ENCODE peak calls at places on chromosomes 12 and 14, in nine cellular contexts. One of them, this sample, is unnamed.

GRCh38 chr12:47422656-47423055 is 283.2 kb downstream of the RPAP3 start:
- DNase-seq in breast epithelium: no peak
- DNase-seq in left ventricle myocardium inferior: no peak
- DNase-seq in psoas muscle: no peak
- DNase-seq in cardiac fibroblast: no peak
- DNase-seq in fibroblast of pulmonary artery: no peak
- DNase-seq in HL-60: no peak
- DNase-seq in sigmoid colon: no peak
- DNase-seq in RWPE1: no peak
- DNase-seq in this sample: no peak

GRCh38 chr12:49413796-49414195 is 46.5 kb downstream of the SPATS2 start:
- DNase-seq in breast epithelium: no peak
- DNase-seq in left ventricle myocardium inferior: no peak
- DNase-seq in psoas muscle: no peak
- DNase-seq in cardiac fibroblast: peak; percentile 40
- DNase-seq in fibroblast of pulmonary artery: peak; percentile 61
- DNase-seq in HL-60: no peak
- DNase-seq in sigmoid colon: no peak
- DNase-seq in RWPE1: no peak
- DNase-seq in this sample: peak; percentile 27

GRCh38 chr12:96861656-96862055 is 45.4 kb upstream of the NEDD1 start:
- DNase-seq in breast epithelium: no peak
- DNase-seq in left ventricle myocardium inferior: no peak
- DNase-seq in psoas muscle: no peak
- DNase-seq in cardiac fibroblast: peak; percentile 58
- DNase-seq in fibroblast of pulmonary artery: no peak
- DNase-seq in HL-60: no peak
- DNase-seq in sigmoid colon: no peak
- DNase-seq in RWPE1: no peak
- DNase-seq in this sample: peak; percentile 4

GRCh38 chr12:16285586-16285985 is 8.1 kb upstream of the SLC15A5 start:
- DNase-seq in breast epithelium: no peak
- DNase-seq in left ventricle myocardium inferior: no peak
- DNase-seq in psoas muscle: no peak
- DNase-seq in cardiac fibroblast: peak; percentile 59
- DNase-seq in fibroblast of pulmonary artery: peak; percentile 34
- DNase-seq in HL-60: no peak
- DNase-seq in sigmoid colon: no peak
- DNase-seq in RWPE1: no peak
- DNase-seq in this sample: peak; percentile 6

GRCh38 chr12:6282453-6282840 is 28.0 kb upstream of the PLEKHG6 start:
- DNase-seq in breast epithelium: no peak
- DNase-seq in left ventricle myocardium inferior: no peak
- DNase-seq in psoas muscle: no peak
- DNase-seq in cardiac fibroblast: no peak
- DNase-seq in fibroblast of pulmonary artery: no peak
- DNase-seq in HL-60: no peak
- DNase-seq in sigmoid colon: no peak
- DNase-seq in RWPE1: no peak
- DNase-seq in this sample: no peak

GRCh38 chr12:53485955-53486729 is 13.1 kb downstream of the MAP3K12 start:
- DNase-seq in breast epithelium: no peak
- DNase-seq in left ventricle myocardium inferior: no peak
- DNase-seq in psoas muscle: peak; percentile 47
- DNase-seq in cardiac fibroblast: no peak
- DNase-seq in fibroblast of pulmonary artery: no peak
- DNase-seq in HL-60: no peak
- DNase-seq in sigmoid colon: peak; percentile 62
- DNase-seq in RWPE1: no peak
- DNase-seq in this sample: no peak

GRCh38 chr14:75960219-75960618 is 21.6 kb downstream of the TGFB3 start:
- DNase-seq in breast epithelium: no peak
- DNase-seq in left ventricle myocardium inferior: no peak
- DNase-seq in psoas muscle: no peak
- DNase-seq in cardiac fibroblast: no peak
- DNase-seq in fibroblast of pulmonary artery: no peak
- DNase-seq in HL-60: no peak
- DNase-seq in sigmoid colon: no peak
- DNase-seq in RWPE1: no peak
- DNase-seq in this sample: no peak

GRCh38 chr12:67456281-67456918 is 187.2 kb downstream of the CAND1 start:
- DNase-seq in breast epithelium: no peak
- DNase-seq in left ventricle myocardium inferior: no peak
- DNase-seq in psoas muscle: no peak
- DNase-seq in cardiac fibroblast: peak; percentile 82
- DNase-seq in fibroblast of pulmonary artery: peak; percentile 84
- DNase-seq in HL-60: no peak
- DNase-seq in sigmoid colon: no peak
- DNase-seq in RWPE1: peak; percentile 62
- DNase-seq in this sample: peak; percentile 85

GRCh38 chr14:56118611-56119181 is 485 bp downstream of the PELI2 start:
- DNase-seq in breast epithelium: no peak
- DNase-seq in left ventricle myocardium inferior: peak; percentile 41
- DNase-seq in psoas muscle: peak; percentile 67
- DNase-seq in cardiac fibroblast: no peak
- DNase-seq in fibroblast of pulmonary artery: no peak
- DNase-seq in HL-60: no peak
- DNase-seq in sigmoid colon: peak; percentile 71
- DNase-seq in RWPE1: no peak
- DNase-seq in this sample: no peak

GRCh38 chr12:64990991-64991570 is 130.0 kb downstream of the WIF1 start:
- DNase-seq in breast epithelium: no peak
- DNase-seq in left ventricle myocardium inferior: no peak
- DNase-seq in psoas muscle: no peak
- DNase-seq in cardiac fibroblast: peak; percentile 5
- DNase-seq in fibroblast of pulmonary artery: no peak
- DNase-seq in HL-60: no peak
- DNase-seq in sigmoid colon: no peak
- DNase-seq in RWPE1: no peak
- DNase-seq in this sample: no peak

GRCh38 chr12:74608376-74608775 is 70.7 kb downstream of the ATXN7L3B start:
- DNase-seq in breast epithelium: no peak
- DNase-seq in left ventricle myocardium inferior: no peak
- DNase-seq in psoas muscle: no peak
- DNase-seq in cardiac fibroblast: no peak
- DNase-seq in fibroblast of pulmonary artery: no peak
- DNase-seq in HL-60: no peak
- DNase-seq in sigmoid colon: no peak
- DNase-seq in RWPE1: no peak
- DNase-seq in this sample: no peak

GRCh38 chr12:124369055-124369900 is 74.4 kb downstream of the RFLNA start:
- DNase-seq in breast epithelium: peak; percentile 81
- DNase-seq in left ventricle myocardium inferior: peak; percentile 92
- DNase-seq in psoas muscle: peak; percentile 99
- DNase-seq in cardiac fibroblast: peak; percentile 95
- DNase-seq in fibroblast of pulmonary artery: peak; percentile 97
- DNase-seq in HL-60: no peak
- DNase-seq in sigmoid colon: peak; percentile 97
- DNase-seq in RWPE1: no peak
- DNase-seq in this sample: peak; percentile 96

GRCh38 chr12:118498171-118498570 is 121.8 kb downstream of the SUDS3 start:
- DNase-seq in breast epithelium: no peak
- DNase-seq in left ventricle myocardium inferior: no peak
- DNase-seq in psoas muscle: no peak
- DNase-seq in cardiac fibroblast: no peak
- DNase-seq in fibroblast of pulmonary artery: no peak
- DNase-seq in HL-60: no peak
- DNase-seq in sigmoid colon: peak; percentile 62
- DNase-seq in RWPE1: no peak
- DNase-seq in this sample: no peak

GRCh38 chr12:67705394-67706370 is 57.1 kb downstream of the DYRK2 start:
- DNase-seq in breast epithelium: no peak
- DNase-seq in left ventricle myocardium inferior: no peak
- DNase-seq in psoas muscle: peak; percentile 74
- DNase-seq in cardiac fibroblast: peak; percentile 86
- DNase-seq in fibroblast of pulmonary artery: peak; percentile 64
- DNase-seq in HL-60: no peak
- DNase-seq in sigmoid colon: no peak
- DNase-seq in RWPE1: no peak
- DNase-seq in this sample: peak; percentile 71

GRCh38 chr12:116559080-116559329 is 176 bp upstream of the MAP1LC3B2 start:
- DNase-seq in breast epithelium: no peak
- DNase-seq in left ventricle myocardium inferior: no peak
- DNase-seq in psoas muscle: no peak
- DNase-seq in cardiac fibroblast: no peak
- DNase-seq in fibroblast of pulmonary artery: no peak
- DNase-seq in HL-60: no peak
- DNase-seq in sigmoid colon: no peak
- DNase-seq in RWPE1: no peak
- DNase-seq in this sample: no peak

GRCh38 chr12:104216461-104217058 is 981 bp downstream of the TXNRD1 start:
- DNase-seq in breast epithelium: no peak
- DNase-seq in left ventricle myocardium inferior: no peak
- DNase-seq in psoas muscle: no peak
- DNase-seq in cardiac fibroblast: no peak
- DNase-seq in fibroblast of pulmonary artery: no peak
- DNase-seq in HL-60: no peak
- DNase-seq in sigmoid colon: no peak
- DNase-seq in RWPE1: no peak
- DNase-seq in this sample: no peak

GRCh38 chr12:31004666-31005065 is 69.0 kb upstream of the DDX11 start:
- DNase-seq in breast epithelium: no peak
- DNase-seq in left ventricle myocardium inferior: no peak
- DNase-seq in psoas muscle: no peak
- DNase-seq in cardiac fibroblast: no peak
- DNase-seq in fibroblast of pulmonary artery: no peak
- DNase-seq in HL-60: no peak
- DNase-seq in sigmoid colon: peak; percentile 46
- DNase-seq in RWPE1: no peak
- DNase-seq in this sample: no peak

GRCh38 chr14:54839681-54840080 is 62.9 kb downstream of the GCH1 start:
- DNase-seq in breast epithelium: peak; percentile 76
- DNase-seq in left ventricle myocardium inferior: no peak
- DNase-seq in psoas muscle: peak; percentile 68
- DNase-seq in cardiac fibroblast: peak; percentile 43
- DNase-seq in fibroblast of pulmonary artery: peak; percentile 71
- DNase-seq in HL-60: no peak
- DNase-seq in sigmoid colon: peak; percentile 83
- DNase-seq in RWPE1: no peak
- DNase-seq in this sample: peak; percentile 58

GRCh38 chr14:74400919-74401503 is 25.0 kb downstream of the SYNDIG1L start:
- DNase-seq in breast epithelium: no peak
- DNase-seq in left ventricle myocardium inferior: no peak
- DNase-seq in psoas muscle: no peak
- DNase-seq in cardiac fibroblast: no peak
- DNase-seq in fibroblast of pulmonary artery: no peak
- DNase-seq in HL-60: no peak
- DNase-seq in sigmoid colon: no peak
- DNase-seq in RWPE1: no peak
- DNase-seq in this sample: no peak

GRCh38 chr14:74403619-74404417 is 22.2 kb downstream of the SYNDIG1L start:
- DNase-seq in breast epithelium: no peak
- DNase-seq in left ventricle myocardium inferior: no peak
- DNase-seq in psoas muscle: no peak
- DNase-seq in cardiac fibroblast: no peak
- DNase-seq in fibroblast of pulmonary artery: no peak
- DNase-seq in HL-60: no peak
- DNase-seq in sigmoid colon: no peak
- DNase-seq in RWPE1: no peak
- DNase-seq in this sample: no peak

GRCh38 chr14:74401504-74402241 is 24.3 kb downstream of the SYNDIG1L start:
- DNase-seq in breast epithelium: peak; percentile 47
- DNase-seq in left ventricle myocardium inferior: peak; percentile 29
- DNase-seq in psoas muscle: peak; percentile 58
- DNase-seq in cardiac fibroblast: no peak
- DNase-seq in fibroblast of pulmonary artery: no peak
- DNase-seq in HL-60: no peak
- DNase-seq in sigmoid colon: no peak
- DNase-seq in RWPE1: no peak
- DNase-seq in this sample: no peak

GRCh38 chr14:74402264-74403251 is 23.5 kb downstream of the SYNDIG1L start:
- DNase-seq in breast epithelium: no peak
- DNase-seq in left ventricle myocardium inferior: no peak
- DNase-seq in psoas muscle: no peak
- DNase-seq in cardiac fibroblast: no peak
- DNase-seq in fibroblast of pulmonary artery: no peak
- DNase-seq in HL-60: no peak
- DNase-seq in sigmoid colon: peak; percentile 52
- DNase-seq in RWPE1: no peak
- DNase-seq in this sample: no peak

DNA sequence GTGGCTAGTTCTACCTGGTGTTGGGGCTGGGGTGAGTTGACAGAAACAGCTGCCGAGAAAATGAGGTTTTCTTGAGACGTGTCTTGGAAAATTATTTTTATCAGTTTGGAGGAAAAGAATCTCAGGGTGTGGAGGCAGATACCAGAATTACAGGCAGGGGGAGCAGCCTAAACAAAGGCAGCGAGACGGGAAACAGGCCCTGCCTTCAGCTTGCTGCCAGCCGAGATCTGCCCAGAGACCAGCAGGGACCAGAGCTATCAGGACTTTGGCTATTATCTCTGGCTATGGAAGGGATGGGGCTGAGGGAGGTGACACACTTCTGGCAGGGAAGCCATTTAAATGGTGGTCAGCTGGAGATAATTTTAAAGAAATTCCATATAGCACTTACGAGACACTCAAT is 25.7 kb downstream of the SYNDIG1L start:
- DNase-seq in breast epithelium: no peak
- DNase-seq in left ventricle myocardium inferior: no peak
- DNase-seq in psoas muscle: no peak
- DNase-seq in cardiac fibroblast: peak; percentile 11
- DNase-seq in fibroblast of pulmonary artery: peak; percentile 13
- DNase-seq in HL-60: no peak
- DNase-seq in sigmoid colon: no peak
- DNase-seq in RWPE1: no peak
- DNase-seq in this sample: no peak
- TF ChIP-seq CTCF in breast epithelium: no peak
- TF ChIP-seq CTCF in left ventricle myocardium inferior: no peak
- TF ChIP-seq CTCF in psoas muscle: no peak
- TF ChIP-seq CTCF in cardiac fibroblast: peak; percentile 22
- TF ChIP-seq CTCF in fibroblast of pulmonary artery: peak; percentile 21
- TF ChIP-seq CTCF in HL-60: no peak
- TF ChIP-seq CTCF in sigmoid colon: no peak
- TF ChIP-seq CTCF in RWPE1: no peak
- TF ChIP-seq CTCF in this sample: no peak

GRCh38 chr14:63032056-63032455 is 13.2 kb downstream of the KCNH5 start:
- DNase-seq in breast epithelium: no peak
- DNase-seq in left ventricle myocardium inferior: no peak
- DNase-seq in psoas muscle: no peak
- DNase-seq in cardiac fibroblast: no peak
- DNase-seq in fibroblast of pulmonary artery: no peak
- DNase-seq in HL-60: no peak
- DNase-seq in sigmoid colon: no peak
- DNase-seq in RWPE1: no peak
- DNase-seq in this sample: no peak
- TF ChIP-seq CTCF in breast epithelium: no peak
- TF ChIP-seq CTCF in left ventricle myocardium inferior: no peak
- TF ChIP-seq CTCF in psoas muscle: no peak
- TF ChIP-seq CTCF in cardiac fibroblast: no peak
- TF ChIP-seq CTCF in fibroblast of pulmonary artery: no peak
- TF ChIP-seq CTCF in HL-60: no peak
- TF ChIP-seq CTCF in sigmoid colon: no peak
- TF ChIP-seq CTCF in RWPE1: no peak
- TF ChIP-seq CTCF in this sample: no peak

GRCh38 chr14:24273422-24273998 is 2.1 kb upstream of the RABGGTA start:
- DNase-seq in breast epithelium: no peak
- DNase-seq in left ventricle myocardium inferior: no peak
- DNase-seq in psoas muscle: peak; percentile 13
- DNase-seq in cardiac fibroblast: peak; percentile 8
- DNase-seq in fibroblast of pulmonary artery: no peak
- DNase-seq in HL-60: peak; percentile 28
- DNase-seq in sigmoid colon: no peak
- DNase-seq in RWPE1: no peak
- DNase-seq in this sample: peak; percentile 62
- TF ChIP-seq CTCF in breast epithelium: no peak
- TF ChIP-seq CTCF in left ventricle myocardium inferior: no peak
- TF ChIP-seq CTCF in psoas muscle: no peak
- TF ChIP-seq CTCF in cardiac fibroblast: no peak
- TF ChIP-seq CTCF in fibroblast of pulmonary artery: peak; percentile 17
- TF ChIP-seq CTCF in HL-60: no peak
- TF ChIP-seq CTCF in sigmoid colon: no peak
- TF ChIP-seq CTCF in RWPE1: no peak
- TF ChIP-seq CTCF in this sample: no peak

GRCh38 chr12:88325076-88325827 is 183.1 kb downstream of the TMTC3 start:
- DNase-seq in breast epithelium: no peak
- DNase-seq in left ventricle myocardium inferior: no peak
- DNase-seq in psoas muscle: no peak
- DNase-seq in cardiac fibroblast: peak; percentile 95
- DNase-seq in fibroblast of pulmonary artery: peak; percentile 85
- DNase-seq in HL-60: no peak
- DNase-seq in sigmoid colon: no peak
- DNase-seq in RWPE1: peak; percentile 71
- DNase-seq in this sample: peak; percentile 77
- TF ChIP-seq CTCF in breast epithelium: no peak
- TF ChIP-seq CTCF in left ventricle myocardium inferior: no peak
- TF ChIP-seq CTCF in psoas muscle: no peak
- TF ChIP-seq CTCF in cardiac fibroblast: peak; percentile 32
- TF ChIP-seq CTCF in fibroblast of pulmonary artery: peak; percentile 32
- TF ChIP-seq CTCF in HL-60: no peak
- TF ChIP-seq CTCF in sigmoid colon: no peak
- TF ChIP-seq CTCF in RWPE1: no peak
- TF ChIP-seq CTCF in this sample: no peak